ENCODE peak calls at places on chromosomes 13 and 19, in four cellular contexts. M is caudate nucleus, H is iPS DF 19.7, K is left colon. E is an unnamed sample.

GRCh38 chr13:57491318-57491717 is 140.2 kb upstream of the PCDH17 start:
- DNase-seq in M (no peak), H (no peak), K (no peak), E (no peak)

GRCh38 chr13:72437458-72437857 is 290.0 kb downstream of the MZT1 start:
- DNase-seq in M (no peak), H (no peak), K (no peak), E (no peak)

GRCh38 chr13:41231786-41232185 is 31.6 kb downstream of the MTRF1 start:
- DNase-seq in M (no peak), H (no peak), K (peak; percentile 82), E (no peak)

GRCh38 chr13:46575843-46576242 is 22.9 kb downstream of the LRCH1 start:
- DNase-seq in M (no peak), H (no peak), K (no peak), E (no peak)

GRCh38 chr13:48125794-48126228 is 30.9 kb upstream of the MED4 start:
- DNase-seq in M (no peak), H (no peak), K (no peak), E (no peak)

GRCh38 chr19:21603431-21604153 is 98.2 kb downstream of the ZNF429 start:
- DNase-seq in M (no peak), H (no peak), K (no peak), E (no peak)

GRCh38 chr13:73129023-73129422 is 70.2 kb downstream of the KLF5 start:
- DNase-seq in M (no peak), H (no peak), K (no peak), E (no peak)

GRCh38 chr13:60152114-60152513 is 11.6 kb downstream of the DIAPH3 start:
- DNase-seq in M (no peak), H (no peak), K (no peak), E (no peak)

GRCh38 chr19:46954502-46955004 is 65.1 kb upstream of the NPAS1 start:
- DNase-seq in M (no peak), H (no peak), K (no peak), E (no peak)

GRCh38 chr13:32629313-32629712 is 43.1 kb downstream of the PDS5B start:
- DNase-seq in M (no peak), H (no peak), K (no peak), E (no peak)

GRCh38 chr19:23762884-23763711 is 4.4 kb upstream of the ZNF681 start:
- DNase-seq in M (peak; percentile 73), H (peak; percentile 78), K (peak; percentile 95), E (no peak)

GRCh38 chr13:111051041-111051440 is 64.1 kb upstream of the ARHGEF7 start:
- DNase-seq in M (no peak), H (no peak), K (no peak), E (no peak)

GRCh38 chr19:18020212-18021067 is 12.5 kb downstream of the ARRDC2 start:
- DNase-seq in M (peak; percentile 84), H (no peak), K (peak; percentile 71), E (no peak)

GRCh38 chr19:33568706-33569105 is 47.1 kb upstream of the PEPD start:
- DNase-seq in M (no peak), H (no peak), K (no peak), E (no peak)

GRCh38 chr13:34731486-34731885 is 210.6 kb upstream of the NBEA start:
- DNase-seq in M (no peak), H (no peak), K (no peak), E (no peak)

GRCh38 chr19:3674784-3675183 is 25.5 kb downstream of the PIP5K1C start:
- DNase-seq in M (no peak), H (no peak), K (no peak), E (no peak)

GRCh38 chr19:47143322-47144073 is 12.9 kb downstream of the SAE1 start:
- DNase-seq in M (no peak), H (no peak), K (no peak), E (no peak)

GRCh38 chr13:35923347-35923746 is 207.8 kb downstream of the DCLK1 start:
- DNase-seq in M (no peak), H (no peak), K (no peak), E (no peak)

GRCh38 chr13:44013666-44014291 is 134.1 kb downstream of the LACC1 start:
- DNase-seq in M (no peak), H (no peak), K (no peak), E (no peak)

GRCh38 chr13:59458908-59459579 is 704.7 kb downstream of the DIAPH3 start:
- DNase-seq in M (no peak), H (no peak), K (no peak), E (no peak)

GRCh38 chr19:44576843-44577565 is 36.4 kb upstream of the IGSF23 start:
- DNase-seq in M (no peak), H (no peak), K (peak; percentile 56), E (peak; percentile 34)

GRCh38 chr19:49463960-49464740 is 9.9 kb upstream of the FLT3LG start:
- DNase-seq in M (no peak), H (no peak), K (no peak), E (no peak)

GRCh38 chr19:17775245-17775927 is 19.6 kb upstream of the B3GNT3 start:
- DNase-seq in M (no peak), H (no peak), K (peak; percentile 51), E (peak; percentile 45)

GRCh38 chr13:26307701-26308100 is 53.8 kb downstream of the CDK8 start:
- DNase-seq in M (no peak), H (no peak), K (no peak), E (no peak)

GRCh38 chr13:98495627-98496238 is 81.2 kb downstream of the STK24 start:
- DNase-seq in M (no peak), H (no peak), K (no peak), E (no peak)

GRCh38 chr13:112840472-112841302 is 128.3 kb upstream of the MCF2L start:
- DNase-seq in M (no peak), H (no peak), K (no peak), E (no peak)

GRCh38 chr13:25846227-25846984 is 205.4 kb downstream of the SHISA2 start:
- DNase-seq in M (no peak), H (no peak), K (no peak), E (no peak)

E was measured in HEK293T.